ENCODE peak calls at places on chromosomes 2 and 18, in five cellular contexts. G is NT2/D1, L is H1, I is GM12878, C is HepG2. Y is an unnamed sample.

GRCh38 chr2:209496586-209496982 is 72.7 kb downstream of the MAP2 start:
- DNase-seq in G (no peak), C (no peak), L (no peak), I (no peak), Y (no peak)

GRCh38 chr18:47953471-47953931 is 23.0 kb upstream of the SMAD2 start:
- DNase-seq in G (no peak), C (no peak), I (no peak), L (no peak), Y (no peak)

GRCh38 chr18:46555724-46556123 is 101.3 kb downstream of the LOXHD1 start:
- DNase-seq in L (peak; percentile 21), G (no peak), I (no peak), C (peak; percentile 38), Y (peak; percentile 30)

GRCh38 chr2:109063326-109063670 is 65.7 kb upstream of the SH3RF3 start:
- DNase-seq in L (no peak), I (no peak), C (no peak), G (no peak), Y (no peak)

GRCh38 chr2:86790828-86791561 is at the start of gene CD8A:
- DNase-seq in I (no peak), G (no peak), C (no peak), L (no peak), Y (no peak)

GRCh38 chr18:48106498-48106897 is 176.0 kb upstream of the SMAD2 start:
- DNase-seq in I (no peak), G (no peak), L (no peak), C (no peak), Y (no peak)

GRCh38 chr2:191749181-191749540 is 71.2 kb downstream of the NABP1 start:
- DNase-seq in I (no peak), L (no peak), G (no peak), C (no peak), Y (no peak)

GRCh38 chr2:239536186-239536585 is 135.4 kb upstream of the HDAC4 start:
- DNase-seq in L (no peak), G (no peak), I (no peak), C (no peak), Y (no peak)

GRCh38 chr18:76306685-76307292 is 188.3 kb downstream of the ZNF516 start:
- DNase-seq in L (no peak), C (no peak), G (no peak), I (peak; percentile 37), Y (no peak)

GRCh38 chr2:233059797-233060499 is at the start of gene INPP5D:
- DNase-seq in I (no peak), G (no peak), L (no peak), C (peak; percentile 59), Y (no peak)

DNA sequence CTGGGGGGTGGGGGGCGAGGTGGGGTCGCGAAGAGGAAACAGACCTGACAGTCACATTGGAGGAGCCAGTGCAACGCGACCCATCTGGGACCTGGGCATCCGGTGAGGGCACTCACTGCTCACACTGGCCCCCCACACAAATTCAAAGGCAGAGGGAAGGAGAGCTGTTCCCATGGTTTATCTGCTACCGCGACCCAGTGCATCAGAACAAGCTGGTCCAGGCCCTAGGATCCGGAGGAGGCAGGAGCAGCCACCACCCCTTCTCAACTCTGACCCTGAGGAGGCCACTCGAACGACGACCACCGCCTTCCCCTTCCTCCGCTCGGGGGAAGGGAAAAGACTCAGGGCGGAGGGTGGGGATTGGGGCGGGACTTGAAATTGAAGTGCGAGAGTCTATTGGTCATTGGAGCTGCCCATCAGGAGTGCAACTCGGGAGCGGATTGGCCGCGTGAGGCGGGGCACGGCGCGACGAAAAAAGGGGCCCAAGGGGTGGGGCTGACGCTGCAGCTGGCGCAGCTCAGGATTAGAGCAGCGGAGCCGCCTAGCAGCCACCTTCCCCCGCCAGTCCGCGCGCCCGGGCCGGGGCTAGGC is at the start of gene CDK5R2:
- DNase-seq in I (peak; percentile 62), C (peak; percentile 69), G (peak; percentile 89), L (peak; percentile 74), Y (peak; percentile 99)
- TF ChIP-seq SUZ12 in I (no peak), C (no peak), G (no peak), L (no peak), Y (no peak)

GRCh38 chr2:21423854-21424253 is 300.1 kb downstream of the TDRD15 start:
- DNase-seq in G (no peak), I (no peak), C (no peak), L (no peak), Y (no peak)
- TF ChIP-seq SUZ12 in G (no peak), I (no peak), C (no peak), L (no peak), Y (no peak)

GRCh38 chr2:127124426-127124825 is 17.5 kb upstream of the BIN1 start:
- DNase-seq in I (no peak), C (no peak), L (no peak), G (no peak), Y (no peak)

GRCh38 chr2:127130421-127130820 is 23.5 kb upstream of the BIN1 start:
- DNase-seq in I (no peak), C (no peak), L (no peak), G (no peak), Y (peak; percentile 6)

GRCh38 chr2:127125821-127126220 is 18.9 kb upstream of the BIN1 start:
- DNase-seq in L (no peak), C (no peak), I (no peak), G (no peak), Y (no peak)

GRCh38 chr2:127133793-127134192 is 26.8 kb upstream of the BIN1 start:
- DNase-seq in C (no peak), I (no peak), G (no peak), L (no peak), Y (no peak)

GRCh38 chr2:127128508-127128907 is 21.6 kb upstream of the BIN1 start:
- DNase-seq in C (no peak), G (no peak), I (peak; percentile 71), L (no peak), Y (peak; percentile 7)
- TF ChIP-seq SUZ12 in C (no peak), G (no peak), I (no peak), L (no peak), Y (no peak)

GRCh38 chr2:105291981-105292380 is 37.6 kb downstream of the TGFBRAP1 start:
- DNase-seq in G (no peak), C (no peak), L (no peak), I (no peak), Y (no peak)

GRCh38 chr2:105294046-105294445 is 35.5 kb downstream of the TGFBRAP1 start:
- DNase-seq in I (no peak), G (no peak), C (no peak), L (no peak), Y (no peak)

GRCh38 chr2:105296017-105296611 is 33.4 kb downstream of the TGFBRAP1 start:
- DNase-seq in C (no peak), G (no peak), L (no peak), I (no peak), Y (no peak)

GRCh38 chr2:105297211-105297610 is 32.3 kb downstream of the TGFBRAP1 start:
- DNase-seq in I (no peak), G (no peak), L (no peak), C (no peak), Y (no peak)

GRCh38 chr2:105294844-105295481 is 34.6 kb downstream of the TGFBRAP1 start:
- DNase-seq in I (no peak), C (peak; percentile 59), L (peak; percentile 44), G (peak; percentile 74), Y (peak; percentile 81)
- TF ChIP-seq SUZ12 in I (no peak), C (no peak), L (no peak), G (no peak), Y (no peak)

DNA sequence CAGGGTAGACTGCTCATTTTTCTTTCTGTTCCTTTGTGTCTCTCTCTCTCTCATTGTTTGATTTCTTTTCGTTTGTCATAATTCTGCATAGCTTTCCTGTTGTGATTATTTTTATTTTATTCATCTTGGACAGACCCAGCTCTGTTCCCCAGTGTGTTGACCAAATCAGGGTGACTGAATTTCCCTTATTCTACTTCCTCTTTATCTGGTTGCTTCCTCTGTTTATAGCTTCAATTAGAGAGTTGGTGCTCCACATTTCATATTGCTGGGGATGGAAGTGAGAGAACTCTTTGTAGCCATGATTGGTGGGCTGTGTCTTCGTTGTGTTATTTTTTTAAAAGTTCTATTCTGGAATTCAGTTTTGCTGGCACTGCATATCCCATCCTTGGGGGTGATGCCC is 19.1 kb downstream of the PROKR1 start:
- DNase-seq in L (no peak), I (no peak), G (no peak), C (no peak), Y (no peak)
- TF ChIP-seq SUZ12 in L (no peak), I (no peak), G (no peak), C (no peak), Y (no peak)

GRCh38 chr2:63553049-63553448 is 35.2 kb downstream of the WDPCP start:
- DNase-seq in G (no peak), I (no peak), C (no peak), L (no peak), Y (no peak)
- TF ChIP-seq SUZ12 in G (no peak), I (no peak), C (no peak), L (no peak), Y (no peak)

GRCh38 chr2:175036582-175037018 is 31.4 kb upstream of the CHN1 start:
- DNase-seq in G (no peak), L (no peak), I (no peak), C (peak; percentile 60), Y (peak; percentile 28)
- TF ChIP-seq SUZ12 in G (no peak), L (no peak), I (no peak), C (no peak), Y (no peak)

Y was measured in HEK293T.